ENCODE peak calls at places on chromosomes 13 and 19, in six cellular contexts. F, C, Q, B, O and X are unnamed samples.
A peak's percentile ranks its signal among the peaks of the same experiment; 100 is the strongest.

GRCh38 chr19:33804021-33804799 is 7.5 kb downstream of the KCTD15 start:
- DNase-seq in F (no peak), C (peak; percentile 94), Q (no peak), B (peak; percentile 99), O (no peak), X (no peak)

GRCh38 chr13:110280231-110280813 is 26.6 kb downstream of the COL4A1 start:
- DNase-seq in F (no peak), C (peak; percentile 2), Q (no peak), B (no peak), O (no peak), X (peak; percentile 78)

GRCh38 chr13:74633734-74634133 is 499.5 kb upstream of the KLF12 start:
- DNase-seq in F (no peak), C (no peak), Q (no peak), B (no peak), O (no peak), X (no peak)

GRCh38 chr13:29955137-29955650 is 104.8 kb upstream of the UBL3 start:
- DNase-seq in F (no peak), C (no peak), Q (no peak), B (no peak), O (no peak), X (peak; percentile 6)

GRCh38 chr13:50691682-50692263 is 151.7 kb downstream of the DLEU7 start:
- DNase-seq in F (no peak), C (no peak), Q (no peak), B (no peak), O (no peak), X (no peak)

GRCh38 chr13:81487151-81487550 is 1146.2 kb upstream of the SPRY2 start:
- DNase-seq in F (no peak), C (peak; percentile 13), Q (peak; percentile 86), B (peak; percentile 71), O (no peak), X (peak; percentile 72)

GRCh38 chr13:49495783-49496762 is at the start of gene PHF11:
- DNase-seq in F (peak; percentile 11), C (peak; percentile 85), Q (peak; percentile 78), B (peak; percentile 75), O (peak; percentile 60), X (peak; percentile 54)

GRCh38 chr13:94309576-94309975 is 169.9 kb downstream of the DCT start:
- DNase-seq in F (no peak), C (no peak), Q (no peak), B (no peak), O (no peak), X (no peak)

GRCh38 chr13:50244913-50245574 is 229.8 kb downstream of the KCNRG start:
- DNase-seq in F (peak; percentile 47), C (no peak), Q (no peak), B (peak; percentile 96), O (no peak), X (peak; percentile 35)

GRCh38 chr19:8506402-8506957 is 4.0 kb upstream of the PRAM1 start:
- DNase-seq in F (no peak), C (peak; percentile 33), Q (peak; percentile 75), B (peak; percentile 10), O (no peak), X (no peak)

GRCh38 chr19:40331052-40331451 is 17.1 kb downstream of the C19orf47 start:
- DNase-seq in F (no peak), C (no peak), Q (no peak), B (no peak), O (no peak), X (no peak)

GRCh38 chr19:18895038-18895827 is 725 bp downstream of the CERS1 start:
- DNase-seq in F (no peak), C (no peak), Q (peak; percentile 79), B (no peak), O (no peak), X (peak; percentile 45)

GRCh38 chr19:17337675-17338439 is 504 bp downstream of the GTPBP3 start:
- DNase-seq in F (no peak), C (no peak), Q (peak; percentile 70), B (peak; percentile 21), O (no peak), X (no peak)

GRCh38 chr13:113023217-113023597 is 54.2 kb downstream of the MCF2L start:
- DNase-seq in F (peak; percentile 10), C (no peak), Q (peak; percentile 28), B (no peak), O (no peak), X (no peak)

GRCh38 chr19:1057185-1057857 is 9.6 kb upstream of the ARHGAP45 start:
- DNase-seq in F (no peak), C (no peak), Q (peak; percentile 83), B (peak; percentile 32), O (no peak), X (peak; percentile 35)

GRCh38 chr13:25192052-25192451 is 20.0 kb upstream of the AMER2 start:
- DNase-seq in F (no peak), C (no peak), Q (no peak), B (no peak), O (no peak), X (no peak)

GRCh38 chr13:35789335-35790166 is 313.1 kb upstream of the MAB21L1 start:
- DNase-seq in F (no peak), C (no peak), Q (peak; percentile 53), B (peak; percentile 68), O (no peak), X (peak; percentile 58)

GRCh38 chr19:30047355-30047895 is 105.4 kb downstream of the URI1 start:
- DNase-seq in F (no peak), C (no peak), Q (no peak), B (no peak), O (no peak), X (no peak)

GRCh38 chr13:110850006-110850405 is 64.9 kb downstream of the ANKRD10 start:
- DNase-seq in F (no peak), C (no peak), Q (no peak), B (no peak), O (no peak), X (no peak)

GRCh38 chr13:99176309-99177276 is 24.1 kb upstream of the UBAC2 start:
- DNase-seq in F (peak; percentile 13), C (peak; percentile 81), Q (peak; percentile 94), B (peak; percentile 97), O (peak; percentile 34), X (peak; percentile 74)

GRCh38 chr19:38547446-38547845 is 70.3 kb downstream of the MAP4K1 start:
- DNase-seq in F (no peak), C (no peak), Q (no peak), B (no peak), O (no peak), X (no peak)

GRCh38 chr19:30785728-30786127 is 413.5 kb downstream of the ZNF536 start:
- DNase-seq in F (no peak), C (no peak), Q (peak; percentile 30), B (no peak), O (no peak), X (no peak)

GRCh38 chr19:51686171-51686570 is 7.0 kb upstream of the SPACA6 start:
- DNase-seq in F (no peak), C (no peak), Q (no peak), B (no peak), O (no peak), X (no peak)